ENCODE peak calls at places on chromosome 14, in ten cellular contexts. One of them, this sample, is unnamed.

GRCh38 chr14:68535404-68536024 is 257.4 kb downstream of the ZFP36L1 start:
- DNase-seq in transverse colon: no peak
- DNase-seq in K562: no peak
- DNase-seq in uterus: no peak
- DNase-seq in adrenal gland: no peak
- DNase-seq in endothelial cell of umbilical vein: no peak
- DNase-seq in IMR-90: peak; percentile 95
- DNase-seq in stomach: no peak
- DNase-seq in body of pancreas: no peak
- DNase-seq in ovary: no peak
- DNase-seq in this sample: no peak

GRCh38 chr14:26412421-26412820 is 185.4 kb downstream of the NOVA1 start:
- DNase-seq in transverse colon: no peak
- DNase-seq in K562: no peak
- DNase-seq in uterus: no peak
- DNase-seq in adrenal gland: no peak
- DNase-seq in endothelial cell of umbilical vein: no peak
- DNase-seq in IMR-90: no peak
- DNase-seq in stomach: no peak
- DNase-seq in body of pancreas: no peak
- DNase-seq in ovary: no peak
- DNase-seq in this sample: no peak

GRCh38 chr14:90336985-90337384 is 5.2 kb upstream of the NRDE2 start:
- DNase-seq in transverse colon: no peak
- DNase-seq in K562: no peak
- DNase-seq in uterus: no peak
- DNase-seq in adrenal gland: no peak
- DNase-seq in endothelial cell of umbilical vein: no peak
- DNase-seq in IMR-90: no peak
- DNase-seq in stomach: no peak
- DNase-seq in body of pancreas: no peak
- DNase-seq in ovary: no peak
- DNase-seq in this sample: no peak

GRCh38 chr14:34322940-34323418 is 139.1 kb downstream of the SPTSSA start:
- DNase-seq in transverse colon: peak; percentile 74
- DNase-seq in K562: peak; percentile 52
- DNase-seq in uterus: peak; percentile 31
- DNase-seq in adrenal gland: peak; percentile 62
- DNase-seq in endothelial cell of umbilical vein: peak; percentile 57
- DNase-seq in IMR-90: peak; percentile 46
- DNase-seq in stomach: peak; percentile 59
- DNase-seq in body of pancreas: peak; percentile 55
- DNase-seq in ovary: peak; percentile 31
- DNase-seq in this sample: peak; percentile 49

GRCh38 chr14:58705066-58705465 is 67.3 kb downstream of the DACT1 start:
- DNase-seq in transverse colon: no peak
- DNase-seq in K562: no peak
- DNase-seq in uterus: no peak
- DNase-seq in adrenal gland: no peak
- DNase-seq in endothelial cell of umbilical vein: no peak
- DNase-seq in IMR-90: no peak
- DNase-seq in stomach: no peak
- DNase-seq in body of pancreas: peak; percentile 11
- DNase-seq in ovary: no peak
- DNase-seq in this sample: no peak

GRCh38 chr14:61462566-61463195 is 141.3 kb downstream of the PRKCH start:
- DNase-seq in transverse colon: no peak
- DNase-seq in K562: no peak
- DNase-seq in uterus: no peak
- DNase-seq in adrenal gland: no peak
- DNase-seq in endothelial cell of umbilical vein: peak; percentile 73
- DNase-seq in IMR-90: peak; percentile 83
- DNase-seq in stomach: no peak
- DNase-seq in body of pancreas: no peak
- DNase-seq in ovary: no peak
- DNase-seq in this sample: no peak

GRCh38 chr14:72947366-72948160 is 21.3 kb downstream of the DCAF4 start:
- DNase-seq in transverse colon: no peak
- DNase-seq in K562: no peak
- DNase-seq in uterus: no peak
- DNase-seq in adrenal gland: no peak
- DNase-seq in endothelial cell of umbilical vein: no peak
- DNase-seq in IMR-90: no peak
- DNase-seq in stomach: no peak
- DNase-seq in body of pancreas: no peak
- DNase-seq in ovary: no peak
- DNase-seq in this sample: no peak

GRCh38 chr14:54174437-54174836 is 217.8 kb upstream of the BMP4 start:
- DNase-seq in transverse colon: no peak
- DNase-seq in K562: no peak
- DNase-seq in uterus: no peak
- DNase-seq in adrenal gland: no peak
- DNase-seq in endothelial cell of umbilical vein: peak; percentile 54
- DNase-seq in IMR-90: no peak
- DNase-seq in stomach: no peak
- DNase-seq in body of pancreas: no peak
- DNase-seq in ovary: no peak
- DNase-seq in this sample: peak; percentile 10

GRCh38 chr14:69891422-69891821 is 12.2 kb downstream of the SMOC1 start:
- DNase-seq in transverse colon: no peak
- DNase-seq in K562: no peak
- DNase-seq in uterus: no peak
- DNase-seq in adrenal gland: no peak
- DNase-seq in endothelial cell of umbilical vein: no peak
- DNase-seq in IMR-90: no peak
- DNase-seq in stomach: no peak
- DNase-seq in body of pancreas: no peak
- DNase-seq in ovary: no peak
- DNase-seq in this sample: no peak

GRCh38 chr14:65496178-65496993 is 83.9 kb downstream of the FUT8 start:
- DNase-seq in transverse colon: no peak
- DNase-seq in K562: no peak
- DNase-seq in uterus: no peak
- DNase-seq in adrenal gland: no peak
- DNase-seq in endothelial cell of umbilical vein: no peak
- DNase-seq in IMR-90: peak; percentile 17
- DNase-seq in stomach: no peak
- DNase-seq in body of pancreas: no peak
- DNase-seq in ovary: no peak
- DNase-seq in this sample: no peak

GRCh38 chr14:66745078-66745477 is 237.1 kb downstream of the GPHN start:
- DNase-seq in transverse colon: no peak
- DNase-seq in K562: no peak
- DNase-seq in uterus: no peak
- DNase-seq in adrenal gland: no peak
- DNase-seq in endothelial cell of umbilical vein: no peak
- DNase-seq in IMR-90: no peak
- DNase-seq in stomach: no peak
- DNase-seq in body of pancreas: no peak
- DNase-seq in ovary: no peak
- DNase-seq in this sample: no peak

GRCh38 chr14:21025374-21026151 is 702 bp upstream of the NDRG2 start:
- DNase-seq in transverse colon: peak; percentile 63
- DNase-seq in K562: peak; percentile 66
- DNase-seq in uterus: peak; percentile 94
- DNase-seq in adrenal gland: peak; percentile 87
- DNase-seq in endothelial cell of umbilical vein: no peak
- DNase-seq in IMR-90: no peak
- DNase-seq in stomach: peak; percentile 35
- DNase-seq in body of pancreas: peak; percentile 57
- DNase-seq in ovary: peak; percentile 96
- DNase-seq in this sample: peak; percentile 92

GRCh38 chr14:51002406-51002984 is 58.2 kb upstream of the PYGL start:
- DNase-seq in transverse colon: no peak
- DNase-seq in K562: no peak
- DNase-seq in uterus: no peak
- DNase-seq in adrenal gland: no peak
- DNase-seq in endothelial cell of umbilical vein: no peak
- DNase-seq in IMR-90: no peak
- DNase-seq in stomach: no peak
- DNase-seq in body of pancreas: no peak
- DNase-seq in ovary: no peak
- DNase-seq in this sample: no peak

GRCh38 chr14:29123017-29123416 is 356.4 kb downstream of the FOXG1 start:
- DNase-seq in transverse colon: no peak
- DNase-seq in K562: no peak
- DNase-seq in uterus: no peak
- DNase-seq in adrenal gland: no peak
- DNase-seq in endothelial cell of umbilical vein: no peak
- DNase-seq in IMR-90: no peak
- DNase-seq in stomach: no peak
- DNase-seq in body of pancreas: no peak
- DNase-seq in ovary: no peak
- DNase-seq in this sample: no peak

GRCh38 chr14:55451398-55451797 is 11.0 kb upstream of the TBPL2 start:
- DNase-seq in transverse colon: no peak
- DNase-seq in K562: no peak
- DNase-seq in uterus: no peak
- DNase-seq in adrenal gland: no peak
- DNase-seq in endothelial cell of umbilical vein: peak; percentile 84
- DNase-seq in IMR-90: peak; percentile 25
- DNase-seq in stomach: no peak
- DNase-seq in body of pancreas: no peak
- DNase-seq in ovary: no peak
- DNase-seq in this sample: no peak

GRCh38 chr14:75369506-75369905 is 58.3 kb upstream of the JDP2 start:
- DNase-seq in transverse colon: no peak
- DNase-seq in K562: no peak
- DNase-seq in uterus: no peak
- DNase-seq in adrenal gland: no peak
- DNase-seq in endothelial cell of umbilical vein: no peak
- DNase-seq in IMR-90: no peak
- DNase-seq in stomach: no peak
- DNase-seq in body of pancreas: no peak
- DNase-seq in ovary: no peak
- DNase-seq in this sample: no peak

GRCh38 chr14:104752338-104752734 is 611 bp upstream of the SIVA1 start:
- DNase-seq in transverse colon: no peak
- DNase-seq in K562: no peak
- DNase-seq in uterus: no peak
- DNase-seq in adrenal gland: no peak
- DNase-seq in endothelial cell of umbilical vein: no peak
- DNase-seq in IMR-90: no peak
- DNase-seq in stomach: no peak
- DNase-seq in body of pancreas: no peak
- DNase-seq in ovary: no peak
- DNase-seq in this sample: no peak
- TF ChIP-seq POLR2A in transverse colon: peak; percentile 21
- TF ChIP-seq POLR2A in K562: peak; percentile 70
- TF ChIP-seq POLR2A in uterus: no peak
- TF ChIP-seq POLR2A in adrenal gland: no peak
- TF ChIP-seq POLR2A in endothelial cell of umbilical vein: peak; percentile 28
- TF ChIP-seq POLR2A in IMR-90: no peak
- TF ChIP-seq POLR2A in stomach: no peak
- TF ChIP-seq POLR2A in body of pancreas: no peak
- TF ChIP-seq POLR2A in ovary: no peak
- TF ChIP-seq POLR2A in this sample: no peak

GRCh38 chr14:105400016-105400415 is 1.7 kb downstream of the TEX22 start:
- DNase-seq in transverse colon: no peak
- DNase-seq in K562: no peak
- DNase-seq in uterus: no peak
- DNase-seq in adrenal gland: no peak
- DNase-seq in endothelial cell of umbilical vein: no peak
- DNase-seq in IMR-90: no peak
- DNase-seq in stomach: no peak
- DNase-seq in body of pancreas: no peak
- DNase-seq in ovary: no peak
- DNase-seq in this sample: peak; percentile 48

GRCh38 chr14:105399441-105399775 is 1.1 kb downstream of the TEX22 start:
- DNase-seq in transverse colon: no peak
- DNase-seq in K562: no peak
- DNase-seq in uterus: no peak
- DNase-seq in adrenal gland: no peak
- DNase-seq in endothelial cell of umbilical vein: no peak
- DNase-seq in IMR-90: no peak
- DNase-seq in stomach: no peak
- DNase-seq in body of pancreas: no peak
- DNase-seq in ovary: no peak
- DNase-seq in this sample: peak; percentile 58

GRCh38 chr14:105398726-105399440 is 545 bp downstream of the TEX22 start:
- DNase-seq in transverse colon: no peak
- DNase-seq in K562: peak; percentile 70
- DNase-seq in uterus: no peak
- DNase-seq in adrenal gland: no peak
- DNase-seq in endothelial cell of umbilical vein: peak; percentile 71
- DNase-seq in IMR-90: peak; percentile 11
- DNase-seq in stomach: no peak
- DNase-seq in body of pancreas: no peak
- DNase-seq in ovary: no peak
- DNase-seq in this sample: peak; percentile 55

GRCh38 chr14:105398044-105398725 is at the start of gene TEX22:
- DNase-seq in transverse colon: peak; percentile 93
- DNase-seq in K562: peak; percentile 81
- DNase-seq in uterus: peak; percentile 89
- DNase-seq in adrenal gland: peak; percentile 92
- DNase-seq in endothelial cell of umbilical vein: peak; percentile 79
- DNase-seq in IMR-90: peak; percentile 64
- DNase-seq in stomach: peak; percentile 89
- DNase-seq in body of pancreas: peak; percentile 90
- DNase-seq in ovary: peak; percentile 92
- DNase-seq in this sample: peak; percentile 93

GRCh38 chr14:105401699-105402098 is 3.4 kb downstream of the TEX22 start:
- DNase-seq in transverse colon: no peak
- DNase-seq in K562: no peak
- DNase-seq in uterus: no peak
- DNase-seq in adrenal gland: no peak
- DNase-seq in endothelial cell of umbilical vein: no peak
- DNase-seq in IMR-90: no peak
- DNase-seq in stomach: no peak
- DNase-seq in body of pancreas: no peak
- DNase-seq in ovary: no peak
- DNase-seq in this sample: no peak
- H3K4me3 ChIP-seq in transverse colon: no peak overlapping the region
- H3K4me3 ChIP-seq in K562: no peak overlapping the region
- H3K4me3 ChIP-seq in uterus: no peak overlapping the region
- H3K4me3 ChIP-seq in adrenal gland: no peak overlapping the region
- H3K4me3 ChIP-seq in endothelial cell of umbilical vein: no peak overlapping the region
- H3K4me3 ChIP-seq in IMR-90: no peak overlapping the region
- H3K4me3 ChIP-seq in stomach: no peak overlapping the region
- H3K4me3 ChIP-seq in body of pancreas: no peak overlapping the region
- H3K4me3 ChIP-seq in ovary: no peak overlapping the region
- H3K4me3 ChIP-seq in this sample: no peak overlapping the region

GRCh38 chr14:103519837-103520212 is 2.8 kb downstream of the CKB start:
- DNase-seq in transverse colon: no peak
- DNase-seq in K562: no peak
- DNase-seq in uterus: peak; percentile 45
- DNase-seq in adrenal gland: peak; percentile 73
- DNase-seq in endothelial cell of umbilical vein: no peak
- DNase-seq in IMR-90: no peak
- DNase-seq in stomach: peak; percentile 46
- DNase-seq in body of pancreas: peak; percentile 53
- DNase-seq in ovary: no peak
- DNase-seq in this sample: peak; percentile 67
- H3K4me1 ChIP-seq in transverse colon: peaks cover 57% of the 10 kb centered on the region
- H3K4me1 ChIP-seq in K562: peaks cover 82% of the 10 kb centered on the region
- H3K4me1 ChIP-seq in uterus: peaks cover 27% of the 10 kb centered on the region
- H3K4me1 ChIP-seq in adrenal gland: peaks cover 47% of the 10 kb centered on the region
- H3K4me1 ChIP-seq in endothelial cell of umbilical vein: peaks cover 14% of the 10 kb centered on the region
- H3K4me1 ChIP-seq in IMR-90: peaks cover 18% of the 10 kb centered on the region
- H3K4me1 ChIP-seq in stomach: peaks cover 49% of the 10 kb centered on the region
- H3K4me1 ChIP-seq in body of pancreas: peaks cover 64% of the 10 kb centered on the region
- H3K4me1 ChIP-seq in ovary: peaks cover 10% of the 10 kb centered on the region
- H3K4me1 ChIP-seq in this sample: peaks cover 31% of the 10 kb centered on the region

GRCh38 chr14:104865069-104865630 is at the start of gene CEP170B:
- DNase-seq in transverse colon: no peak
- DNase-seq in K562: peak; percentile 87
- DNase-seq in uterus: no peak
- DNase-seq in adrenal gland: no peak
- DNase-seq in endothelial cell of umbilical vein: peak; percentile 9
- DNase-seq in IMR-90: peak; percentile 21
- DNase-seq in stomach: peak; percentile 68
- DNase-seq in body of pancreas: peak; percentile 72
- DNase-seq in ovary: no peak
- DNase-seq in this sample: no peak
- TF ChIP-seq POLR2A in transverse colon: no peak
- TF ChIP-seq POLR2A in K562: no peak
- TF ChIP-seq POLR2A in uterus: no peak
- TF ChIP-seq POLR2A in adrenal gland: no peak
- TF ChIP-seq POLR2A in endothelial cell of umbilical vein: no peak
- TF ChIP-seq POLR2A in IMR-90: peak; percentile 58
- TF ChIP-seq POLR2A in stomach: no peak
- TF ChIP-seq POLR2A in body of pancreas: no peak
- TF ChIP-seq POLR2A in ovary: no peak
- TF ChIP-seq POLR2A in this sample: no peak

This sample was measured in heart left ventricle.